ENCODE peak calls at places on chromosomes 12 and 14, in ten cellular contexts. N, R, V, F, Y, U, T, K, C and G are unnamed samples.

GRCh38 chr14:88551936-88552565 is 2.8 kb downstream of the PTPN21 start:
- DNase-seq in F (peak), K (no peak), V (no peak), Y (peak), C (no peak), R (no peak), U (no peak), T (peak), N (no peak), G (peak)

GRCh38 chr14:74945261-74945851 is 10.0 kb downstream of the PGF start:
- DNase-seq in U (peak), T (no peak), V (peak), Y (no peak), N (peak), F (no peak), R (no peak), K (no peak), C (no peak), G (peak)

GRCh38 chr12:34402899-34403705 is 380.8 kb downstream of the ALG10 start:
- DNase-seq in V (no peak), F (no peak), T (no peak), Y (peak), R (no peak), U (no peak), K (peak), C (peak), N (no peak), G (peak)

GRCh38 chr14:88791252-88791621 is 1.5 kb downstream of the EML5 start:
- DNase-seq in U (no peak), N (no peak), C (no peak), V (no peak), F (no peak), Y (no peak), K (no peak), R (no peak), T (no peak), G (no peak)

GRCh38 chr14:76836029-76836630 is 9.9 kb downstream of the LRRC74A start:
- DNase-seq in F (no peak), T (no peak), Y (peak), N (no peak), V (no peak), K (no peak), C (no peak), R (no peak), U (no peak), G (no peak)

GRCh38 chr12:52085682-52086180 is 6.2 kb downstream of the SMIM41 start:
- DNase-seq in V (no peak), Y (peak), C (no peak), R (no peak), T (no peak), K (no peak), N (no peak), F (no peak), U (no peak), G (no peak)

GRCh38 chr14:20179218-20179617 is 11.5 kb upstream of the OR11G2 start:
- DNase-seq in U (no peak), N (no peak), F (no peak), T (no peak), Y (no peak), R (no peak), V (no peak), C (no peak), K (no peak), G (no peak)

GRCh38 chr12:121926874-121927706 is 8.7 kb downstream of the CFAP251 start:
- DNase-seq in F (no peak), U (no peak), T (no peak), R (no peak), K (no peak), V (no peak), N (no peak), Y (no peak), C (no peak), G (no peak)

GRCh38 chr12:13135336-13136178 is 32.1 kb upstream of the GSG1 start:
- DNase-seq in C (no peak), V (no peak), K (no peak), N (peak), Y (no peak), U (no peak), F (peak), R (no peak), T (peak), G (peak)

GRCh38 chr12:132030367-132031038 is 80.8 kb downstream of the EP400 start:
- DNase-seq in V (no peak), T (peak), N (no peak), C (no peak), Y (no peak), F (peak), U (no peak), R (no peak), K (no peak), G (no peak)

GRCh38 chr14:64821651-64822050 is 58.1 kb downstream of the SPTB start:
- DNase-seq in Y (no peak), V (no peak), R (no peak), T (no peak), N (no peak), C (no peak), F (no peak), U (no peak), K (no peak), G (no peak)

GRCh38 chr12:32889073-32889760 is 7.4 kb downstream of the PKP2 start:
- DNase-seq in F (peak), Y (no peak), V (no peak), T (no peak), R (no peak), U (no peak), K (no peak), C (peak), N (no peak), G (no peak)

GRCh38 chr14:98062083-98062482 is 1209.9 kb downstream of the BCL11B start:
- DNase-seq in U (no peak), K (no peak), V (no peak), Y (no peak), R (no peak), T (no peak), C (no peak), F (no peak), N (no peak), G (no peak)

GRCh38 chr12:54301428-54302045 is 722 bp upstream of the NFE2 start:
- DNase-seq in T (no peak), K (no peak), N (no peak), Y (no peak), F (no peak), R (no peak), V (no peak), U (no peak), C (no peak), G (no peak)

GRCh38 chr14:33165144-33165925 is 226.7 kb downstream of the NPAS3 start:
- DNase-seq in T (no peak), U (no peak), N (peak), R (no peak), K (no peak), V (no peak), C (no peak), Y (no peak), F (peak), G (no peak)

GRCh38 chr14:101237241-101237616 is 324.1 kb upstream of the DIO3 start:
- DNase-seq in K (no peak), V (no peak), F (no peak), T (no peak), R (no peak), N (no peak), C (no peak), Y (no peak), U (no peak), G (no peak)

GRCh38 chr12:4505381-4505986 is 33.2 kb upstream of the RAD51AP1 start:
- DNase-seq in V (no peak), Y (no peak), N (peak), U (no peak), C (no peak), K (no peak), R (no peak), T (peak), F (peak), G (no peak)

GRCh38 chr14:21978184-21978998 is 304.8 kb upstream of the OR4E1 start:
- DNase-seq in T (peak), U (no peak), F (no peak), C (peak), V (peak), N (peak), R (peak), Y (peak), K (peak), G (no peak)

GRCh38 chr12:115468087-115468510 is 784.1 kb upstream of the TBX3 start:
- DNase-seq in R (no peak), U (no peak), V (no peak), Y (peak), C (peak), K (no peak), F (peak), N (no peak), T (no peak), G (peak)